ENCODE peak calls at places on chromosomes 2 and 18, in five cellular contexts. One of them, this sample, is unnamed.

GRCh38 chr2:99278793-99279291 is 22.2 kb downstream of the LYG1 start:
- DNase-seq in CD8-positive, alpha-beta T cell: no peak
- DNase-seq in G401: no peak
- DNase-seq in amygdala: no peak
- DNase-seq in GM20000: no peak
- DNase-seq in this sample: no peak

GRCh38 chr2:1051075-1051474 is 100.4 kb downstream of the SNTG2 start:
- DNase-seq in G401: no peak
- DNase-seq in CD8-positive, alpha-beta T cell: no peak
- DNase-seq in GM20000: no peak
- DNase-seq in amygdala: no peak
- DNase-seq in this sample: no peak

GRCh38 chr18:77567202-77567601 is 317.6 kb downstream of the GALR1 start:
- DNase-seq in G401: no peak
- DNase-seq in amygdala: no peak
- DNase-seq in CD8-positive, alpha-beta T cell: no peak
- DNase-seq in GM20000: no peak
- DNase-seq in this sample: no peak

GRCh38 chr2:224723606-224724217 is 7.5 kb upstream of the CCDC195 start:
- DNase-seq in GM20000: peak; percentile 12
- DNase-seq in amygdala: no peak
- DNase-seq in CD8-positive, alpha-beta T cell: no peak
- DNase-seq in G401: no peak
- DNase-seq in this sample: no peak

GRCh38 chr2:69013123-69013836 is at the start of gene ANTXR1:
- DNase-seq in CD8-positive, alpha-beta T cell: peak; percentile 9
- DNase-seq in amygdala: peak; percentile 33
- DNase-seq in G401: peak; percentile 61
- DNase-seq in GM20000: peak; percentile 38
- DNase-seq in this sample: peak; percentile 55

GRCh38 chr2:39667142-39667880 is 1.6 kb downstream of the TMEM178A start:
- DNase-seq in amygdala: no peak
- DNase-seq in G401: peak; percentile 95
- DNase-seq in CD8-positive, alpha-beta T cell: no peak
- DNase-seq in GM20000: no peak
- DNase-seq in this sample: no peak

GRCh38 chr18:6405237-6406074 is 9.3 kb downstream of the L3MBTL4 start:
- DNase-seq in CD8-positive, alpha-beta T cell: no peak
- DNase-seq in amygdala: no peak
- DNase-seq in GM20000: no peak
- DNase-seq in G401: no peak
- DNase-seq in this sample: no peak

GRCh38 chr18:37552296-37552695 is 13.3 kb downstream of the CELF4 start:
- DNase-seq in G401: peak; percentile 89
- DNase-seq in amygdala: no peak
- DNase-seq in GM20000: no peak
- DNase-seq in CD8-positive, alpha-beta T cell: no peak
- DNase-seq in this sample: no peak

GRCh38 chr2:36964496-36965058 is 1.8 kb downstream of the STRN start:
- DNase-seq in CD8-positive, alpha-beta T cell: no peak
- DNase-seq in amygdala: no peak
- DNase-seq in GM20000: no peak
- DNase-seq in G401: no peak
- DNase-seq in this sample: no peak

GRCh38 chr2:240997856-240998705 is at the start of gene SNED1:
- DNase-seq in G401: peak; percentile 80
- DNase-seq in amygdala: no peak
- DNase-seq in GM20000: peak; percentile 82
- DNase-seq in CD8-positive, alpha-beta T cell: peak; percentile 81
- DNase-seq in this sample: peak; percentile 91

GRCh38 chr2:166375736-166376487 is at the start of gene SCN9A:
- DNase-seq in CD8-positive, alpha-beta T cell: peak; percentile 6
- DNase-seq in GM20000: no peak
- DNase-seq in amygdala: peak; percentile 64
- DNase-seq in G401: no peak
- DNase-seq in this sample: peak; percentile 87